ENCODE peak calls at places on chromosomes 13 and 19, in six cellular contexts. Y is cardiac muscle cell, J is RPMI7951, X is neural crest cell, K is Kasumi-1, Z is hippocampal formation. R is an unnamed sample.

GRCh38 chr19:4870025-4870700 is 2.7 kb upstream of the PLIN3 start:
- DNase-seq in Y (peak; percentile 92), J (peak; percentile 99), X (no peak), K (peak; percentile 89), Z (no peak), R (peak; percentile 49)

GRCh38 chr19:17841810-17842662 is 5.7 kb downstream of the JAK3 start:
- DNase-seq in Y (peak; percentile 93), J (peak; percentile 83), X (peak; percentile 89), K (no peak), Z (peak; percentile 9), R (peak; percentile 97)

GRCh38 chr13:99288069-99288468 is 19.1 kb downstream of the GPR183 start:
- DNase-seq in Y (no peak), J (peak; percentile 28), X (no peak), K (peak; percentile 29), Z (no peak), R (no peak)

GRCh38 chr19:7494416-7495098 is 5.7 kb upstream of the PEX11G start:
- DNase-seq in Y (peak; percentile 58), J (no peak), X (peak; percentile 41), K (no peak), Z (peak; percentile 90), R (no peak)

GRCh38 chr19:54114340-54114826 is 1.1 kb downstream of the TFPT start:
- DNase-seq in Y (peak; percentile 57), J (peak; percentile 67), X (no peak), K (peak; percentile 88), Z (no peak), R (peak; percentile 49)

GRCh38 chr13:28273919-28274318 is 135.6 kb downstream of the PAN3 start:
- DNase-seq in Y (peak; percentile 3), J (no peak), X (no peak), K (peak; percentile 29), Z (no peak), R (no peak)

GRCh38 chr13:61648546-61648945 is 232.9 kb upstream of the PCDH20 start:
- DNase-seq in Y (no peak), J (no peak), X (no peak), K (no peak), Z (peak; percentile 18), R (no peak)

GRCh38 chr13:57418067-57418677 is 213.4 kb upstream of the PCDH17 start:
- DNase-seq in Y (no peak), J (no peak), X (no peak), K (no peak), Z (no peak), R (no peak)

GRCh38 chr13:40559915-40560314 is 106.5 kb downstream of the FOXO1 start:
- DNase-seq in Y (no peak), J (no peak), X (no peak), K (no peak), Z (no peak), R (no peak)

GRCh38 chr13:93690139-93690538 is 463.5 kb downstream of the GPC6 start:
- DNase-seq in Y (peak; percentile 52), J (no peak), X (peak; percentile 26), K (peak; percentile 32), Z (no peak), R (no peak)

R was measured in H1.